ENCODE peak calls at places on chromosomes 7 and 10, in four cellular contexts. One of them, this sample, is unnamed.
A peak's percentile ranks its signal among the peaks of the same experiment; 100 is the strongest.

GRCh38 chr7:37323912-37324430 is 124.7 kb downstream of the ELMO1 start:
- DNase-seq in psoas muscle: no peak
- DNase-seq in stimulated activated CD8-positive, alpha-beta memory T cell treated with anti-CD3 and anti-CD28 coated beads, Interleukin-4, amount 100 ng/mL, for 4 hours: no peak
- DNase-seq in Caco-2: no peak
- DNase-seq in this sample: no peak

GRCh38 chr7:129707910-129708490 is 96.5 kb downstream of the NRF1 start:
- DNase-seq in psoas muscle: no peak
- DNase-seq in stimulated activated CD8-positive, alpha-beta memory T cell treated with anti-CD3 and anti-CD28 coated beads, Interleukin-4, amount 100 ng/mL, for 4 hours: no peak
- DNase-seq in Caco-2: no peak
- DNase-seq in this sample: no peak

GRCh38 chr10:61836233-61836887 is 65.1 kb upstream of the ARID5B start:
- DNase-seq in psoas muscle: no peak
- DNase-seq in stimulated activated CD8-positive, alpha-beta memory T cell treated with anti-CD3 and anti-CD28 coated beads, Interleukin-4, amount 100 ng/mL, for 4 hours: no peak
- DNase-seq in Caco-2: peak; percentile 73
- DNase-seq in this sample: no peak

GRCh38 chr7:51026341-51026740 is 243.6 kb upstream of the GRB10 start:
- DNase-seq in psoas muscle: no peak
- DNase-seq in stimulated activated CD8-positive, alpha-beta memory T cell treated with anti-CD3 and anti-CD28 coated beads, Interleukin-4, amount 100 ng/mL, for 4 hours: no peak
- DNase-seq in Caco-2: no peak
- DNase-seq in this sample: no peak

GRCh38 chr7:135728136-135728669 is at the start of gene SLC13A4:
- DNase-seq in psoas muscle: no peak
- DNase-seq in stimulated activated CD8-positive, alpha-beta memory T cell treated with anti-CD3 and anti-CD28 coated beads, Interleukin-4, amount 100 ng/mL, for 4 hours: no peak
- DNase-seq in Caco-2: no peak
- DNase-seq in this sample: no peak

GRCh38 chr10:3867454-3868273 is 82.7 kb upstream of the KLF6 start:
- DNase-seq in psoas muscle: no peak
- DNase-seq in stimulated activated CD8-positive, alpha-beta memory T cell treated with anti-CD3 and anti-CD28 coated beads, Interleukin-4, amount 100 ng/mL, for 4 hours: no peak
- DNase-seq in Caco-2: no peak
- DNase-seq in this sample: peak; percentile 55

GRCh38 chr10:59903871-59904270 is 2.5 kb downstream of the CCDC6 start:
- DNase-seq in psoas muscle: no peak
- DNase-seq in stimulated activated CD8-positive, alpha-beta memory T cell treated with anti-CD3 and anti-CD28 coated beads, Interleukin-4, amount 100 ng/mL, for 4 hours: no peak
- DNase-seq in Caco-2: no peak
- DNase-seq in this sample: peak; percentile 40

GRCh38 chr10:43078986-43079273 is 2.1 kb downstream of the RET start:
- DNase-seq in psoas muscle: peak; percentile 48
- DNase-seq in stimulated activated CD8-positive, alpha-beta memory T cell treated with anti-CD3 and anti-CD28 coated beads, Interleukin-4, amount 100 ng/mL, for 4 hours: no peak
- DNase-seq in Caco-2: peak; percentile 55
- DNase-seq in this sample: no peak

GRCh38 chr10:122939819-122940543 is 14.0 kb downstream of the C10orf88 start:
- DNase-seq in psoas muscle: no peak
- DNase-seq in stimulated activated CD8-positive, alpha-beta memory T cell treated with anti-CD3 and anti-CD28 coated beads, Interleukin-4, amount 100 ng/mL, for 4 hours: no peak
- DNase-seq in Caco-2: no peak
- DNase-seq in this sample: no peak

GRCh38 chr10:133139561-133140065 is 20.4 kb upstream of the KNDC1 start:
- DNase-seq in psoas muscle: peak; percentile 5
- DNase-seq in stimulated activated CD8-positive, alpha-beta memory T cell treated with anti-CD3 and anti-CD28 coated beads, Interleukin-4, amount 100 ng/mL, for 4 hours: no peak
- DNase-seq in Caco-2: no peak
- DNase-seq in this sample: no peak

GRCh38 chr7:30911561-30911969 is at the start of gene AQP1:
- DNase-seq in psoas muscle: peak; percentile 65
- DNase-seq in stimulated activated CD8-positive, alpha-beta memory T cell treated with anti-CD3 and anti-CD28 coated beads, Interleukin-4, amount 100 ng/mL, for 4 hours: no peak
- DNase-seq in Caco-2: no peak
- DNase-seq in this sample: no peak

GRCh38 chr7:99383791-99384370 is 9.4 kb downstream of the ARPC1B start:
- DNase-seq in psoas muscle: no peak
- DNase-seq in stimulated activated CD8-positive, alpha-beta memory T cell treated with anti-CD3 and anti-CD28 coated beads, Interleukin-4, amount 100 ng/mL, for 4 hours: no peak
- DNase-seq in Caco-2: no peak
- DNase-seq in this sample: no peak

GRCh38 chr7:16063691-16064090 is 357.6 kb downstream of the CRPPA start:
- DNase-seq in psoas muscle: no peak
- DNase-seq in stimulated activated CD8-positive, alpha-beta memory T cell treated with anti-CD3 and anti-CD28 coated beads, Interleukin-4, amount 100 ng/mL, for 4 hours: no peak
- DNase-seq in Caco-2: no peak
- DNase-seq in this sample: no peak

GRCh38 chr7:88206235-88206634 is 13.6 kb downstream of the SRI start:
- DNase-seq in psoas muscle: no peak
- DNase-seq in stimulated activated CD8-positive, alpha-beta memory T cell treated with anti-CD3 and anti-CD28 coated beads, Interleukin-4, amount 100 ng/mL, for 4 hours: no peak
- DNase-seq in Caco-2: no peak
- DNase-seq in this sample: no peak

GRCh38 chr7:147852833-147853232 is 737.7 kb upstream of the C7orf33 start:
- DNase-seq in psoas muscle: no peak
- DNase-seq in stimulated activated CD8-positive, alpha-beta memory T cell treated with anti-CD3 and anti-CD28 coated beads, Interleukin-4, amount 100 ng/mL, for 4 hours: no peak
- DNase-seq in Caco-2: no peak
- DNase-seq in this sample: no peak

GRCh38 chr10:23345861-23346260 is 1.3 kb upstream of the C10orf67 start:
- DNase-seq in psoas muscle: no peak
- DNase-seq in stimulated activated CD8-positive, alpha-beta memory T cell treated with anti-CD3 and anti-CD28 coated beads, Interleukin-4, amount 100 ng/mL, for 4 hours: no peak
- DNase-seq in Caco-2: no peak
- DNase-seq in this sample: peak; percentile 97

GRCh38 chr10:72242675-72243074 is 26.6 kb upstream of the ASCC1 start:
- DNase-seq in psoas muscle: peak; percentile 66
- DNase-seq in stimulated activated CD8-positive, alpha-beta memory T cell treated with anti-CD3 and anti-CD28 coated beads, Interleukin-4, amount 100 ng/mL, for 4 hours: no peak
- DNase-seq in Caco-2: no peak
- DNase-seq in this sample: no peak

GRCh38 chr10:102115775-102116174 is 4.4 kb downstream of the LDB1 start:
- DNase-seq in psoas muscle: no peak
- DNase-seq in stimulated activated CD8-positive, alpha-beta memory T cell treated with anti-CD3 and anti-CD28 coated beads, Interleukin-4, amount 100 ng/mL, for 4 hours: no peak
- DNase-seq in Caco-2: no peak
- DNase-seq in this sample: no peak

GRCh38 chr10:16155761-16156322 is 281.0 kb upstream of the PTER start:
- DNase-seq in psoas muscle: no peak
- DNase-seq in stimulated activated CD8-positive, alpha-beta memory T cell treated with anti-CD3 and anti-CD28 coated beads, Interleukin-4, amount 100 ng/mL, for 4 hours: no peak
- DNase-seq in Caco-2: no peak
- DNase-seq in this sample: no peak

GRCh38 chr10:1004294-1004693 is 16.1 kb downstream of the GTPBP4 start:
- DNase-seq in psoas muscle: no peak
- DNase-seq in stimulated activated CD8-positive, alpha-beta memory T cell treated with anti-CD3 and anti-CD28 coated beads, Interleukin-4, amount 100 ng/mL, for 4 hours: no peak
- DNase-seq in Caco-2: no peak
- DNase-seq in this sample: no peak

GRCh38 chr10:10209152-10209551 is 808.5 kb upstream of the CELF2 start:
- DNase-seq in psoas muscle: no peak
- DNase-seq in stimulated activated CD8-positive, alpha-beta memory T cell treated with anti-CD3 and anti-CD28 coated beads, Interleukin-4, amount 100 ng/mL, for 4 hours: no peak
- DNase-seq in Caco-2: no peak
- DNase-seq in this sample: no peak

GRCh38 chr7:23514755-23515154 is 17.0 kb downstream of the TRA2A start:
- DNase-seq in psoas muscle: no peak
- DNase-seq in stimulated activated CD8-positive, alpha-beta memory T cell treated with anti-CD3 and anti-CD28 coated beads, Interleukin-4, amount 100 ng/mL, for 4 hours: no peak
- DNase-seq in Caco-2: no peak
- DNase-seq in this sample: no peak

GRCh38 chr10:118835682-118836326 is 81.0 kb upstream of the CACUL1 start:
- DNase-seq in psoas muscle: no peak
- DNase-seq in stimulated activated CD8-positive, alpha-beta memory T cell treated with anti-CD3 and anti-CD28 coated beads, Interleukin-4, amount 100 ng/mL, for 4 hours: no peak
- DNase-seq in Caco-2: no peak
- DNase-seq in this sample: peak; percentile 96

GRCh38 chr7:7917593-7917992 is 51.0 kb upstream of the GLCCI1 start:
- DNase-seq in psoas muscle: no peak
- DNase-seq in stimulated activated CD8-positive, alpha-beta memory T cell treated with anti-CD3 and anti-CD28 coated beads, Interleukin-4, amount 100 ng/mL, for 4 hours: no peak
- DNase-seq in Caco-2: no peak
- DNase-seq in this sample: no peak

GRCh38 chr10:12782537-12782936 is 219.0 kb downstream of the CCDC3 start:
- DNase-seq in psoas muscle: peak; percentile 38
- DNase-seq in stimulated activated CD8-positive, alpha-beta memory T cell treated with anti-CD3 and anti-CD28 coated beads, Interleukin-4, amount 100 ng/mL, for 4 hours: no peak
- DNase-seq in Caco-2: peak; percentile 79
- DNase-seq in this sample: peak; percentile 6

GRCh38 chr7:22389892-22390291 is 32.9 kb upstream of the RAPGEF5 start:
- DNase-seq in psoas muscle: no peak
- DNase-seq in stimulated activated CD8-positive, alpha-beta memory T cell treated with anti-CD3 and anti-CD28 coated beads, Interleukin-4, amount 100 ng/mL, for 4 hours: no peak
- DNase-seq in Caco-2: no peak
- DNase-seq in this sample: no peak

GRCh38 chr10:127547997-127548396 is 1.1 kb upstream of the NPS start:
- DNase-seq in psoas muscle: no peak
- DNase-seq in stimulated activated CD8-positive, alpha-beta memory T cell treated with anti-CD3 and anti-CD28 coated beads, Interleukin-4, amount 100 ng/mL, for 4 hours: no peak
- DNase-seq in Caco-2: no peak
- DNase-seq in this sample: no peak

GRCh38 chr7:107879400-107880035 is 11.5 kb upstream of the DLD start:
- DNase-seq in psoas muscle: no peak
- DNase-seq in stimulated activated CD8-positive, alpha-beta memory T cell treated with anti-CD3 and anti-CD28 coated beads, Interleukin-4, amount 100 ng/mL, for 4 hours: no peak
- DNase-seq in Caco-2: peak; percentile 52
- DNase-seq in this sample: peak; percentile 55

GRCh38 chr10:56298941-56299340 is 62.1 kb downstream of the ZWINT start:
- DNase-seq in psoas muscle: no peak
- DNase-seq in stimulated activated CD8-positive, alpha-beta memory T cell treated with anti-CD3 and anti-CD28 coated beads, Interleukin-4, amount 100 ng/mL, for 4 hours: no peak
- DNase-seq in Caco-2: peak; percentile 19
- DNase-seq in this sample: no peak

GRCh38 chr7:35908305-35909223 is 107.7 kb downstream of the SEPTIN7 start:
- DNase-seq in psoas muscle: peak; percentile 40
- DNase-seq in stimulated activated CD8-positive, alpha-beta memory T cell treated with anti-CD3 and anti-CD28 coated beads, Interleukin-4, amount 100 ng/mL, for 4 hours: no peak
- DNase-seq in Caco-2: no peak
- DNase-seq in this sample: no peak

GRCh38 chr10:103584216-103585010 is 90.9 kb downstream of the NEURL1 start:
- DNase-seq in psoas muscle: peak; percentile 43
- DNase-seq in stimulated activated CD8-positive, alpha-beta memory T cell treated with anti-CD3 and anti-CD28 coated beads, Interleukin-4, amount 100 ng/mL, for 4 hours: peak; percentile 13
- DNase-seq in Caco-2: no peak
- DNase-seq in this sample: no peak

This sample was measured in mammary epithelial cell.